ENCODE peak calls at places on chromosomes 4 and X, in nine cellular contexts. E is kidney epithelial cell; D is fibroblast of pulmonary artery; Z is HT1080; M is cardiac muscle cell; Q is H7; O is stimulated activated CD4-positive, alpha-beta T cell treated with anti-CD3 and anti-CD28 coated beads, Interleukin-15, amount 100 ng/mL, for 24 hours; C is activated CD8-positive, alpha-beta memory T cell treated with anti-CD3 and anti-CD28 coated beads for 48 hours; N is T follicular helper cell. A is an unnamed sample.

GRCh38 chrX:120499301-120500097 is 30.4 kb upstream of the LAMP2 start:
- DNase-seq in Z (no peak), E (no peak), D (peak), Q (no peak), M (no peak), N (no peak), O (no peak), C (no peak), A (no peak)

GRCh38 chr4:123870283-123870876 is 473.8 kb downstream of the SPRY1 start:
- DNase-seq in Q (no peak), E (peak), N (no peak), D (no peak), M (no peak), O (no peak), C (no peak), Z (no peak), A (peak)

GRCh38 chr4:145012841-145013240 is 85.2 kb downstream of the ANAPC10 start:
- DNase-seq in Z (peak), E (peak), D (peak), C (no peak), N (no peak), O (no peak), M (no peak), Q (no peak), A (peak)

GRCh38 chr4:7124643-7125442 is 57.0 kb upstream of the GRPEL1 start:
- DNase-seq in M (no peak), Z (peak), E (peak), O (no peak), C (no peak), Q (no peak), N (no peak), D (peak), A (peak)

GRCh38 chr4:37970702-37971101 is 10.5 kb downstream of the PTTG2 start:
- DNase-seq in O (peak), Z (peak), M (peak), E (no peak), N (peak), Q (peak), D (peak), C (no peak), A (peak)

GRCh38 chr4:152920768-152921167 is 15.4 kb upstream of the FHDC1 start:
- DNase-seq in C (no peak), Z (peak), O (no peak), N (no peak), Q (no peak), E (no peak), D (no peak), M (no peak), A (no peak)

GRCh38 chrX:30538271-30538670 is 39.3 kb downstream of the TASL start:
- DNase-seq in C (no peak), Q (no peak), E (no peak), O (no peak), N (no peak), D (no peak), Z (no peak), M (no peak), A (no peak)

GRCh38 chrX:133375558-133376340 is 39.5 kb downstream of the GPC4 start:
- DNase-seq in E (no peak), Z (no peak), N (no peak), O (no peak), D (no peak), M (peak), Q (peak), C (no peak), A (no peak)

A was measured in NCI-H226.